ENCODE peak calls at places on chromosomes 12 and 14, in four cellular contexts. B is left ventricle myocardium inferior; Q is CD8-positive, alpha-beta T cell; Y is tibial artery. E is an unnamed sample.

GRCh38 chr12:111546758-111547383 is 52.2 kb downstream of the ATXN2 start:
- DNase-seq in B (no peak), Y (no peak), Q (no peak), E (no peak)

GRCh38 chr12:106251636-106252035 is 3.8 kb upstream of the CKAP4 start:
- DNase-seq in Y (no peak), B (no peak), Q (no peak), E (no peak)

GRCh38 chr14:102949801-102950451 is 27.5 kb downstream of the AMN start:
- DNase-seq in Y (no peak), B (peak; percentile 60), Q (no peak), E (no peak)

GRCh38 chr14:55274760-55275159 is 3.5 kb downstream of the FBXO34 start:
- DNase-seq in Y (no peak), Q (no peak), B (no peak), E (no peak)

GRCh38 chr12:118750666-118751065 is 230.7 kb upstream of the SRRM4 start:
- DNase-seq in Q (no peak), B (no peak), Y (no peak), E (no peak)

GRCh38 chr12:94875525-94875924 is 128.0 kb downstream of the NDUFA12 start:
- DNase-seq in Y (no peak), Q (no peak), B (no peak), E (no peak)

GRCh38 chr14:64955297-64955696 is 12.8 kb upstream of the GPX2 start:
- DNase-seq in Q (no peak), Y (no peak), B (no peak), E (no peak)

GRCh38 chr14:28596336-28596735 is 170.3 kb upstream of the FOXG1 start:
- DNase-seq in Q (no peak), B (no peak), Y (no peak), E (no peak)

DNA sequence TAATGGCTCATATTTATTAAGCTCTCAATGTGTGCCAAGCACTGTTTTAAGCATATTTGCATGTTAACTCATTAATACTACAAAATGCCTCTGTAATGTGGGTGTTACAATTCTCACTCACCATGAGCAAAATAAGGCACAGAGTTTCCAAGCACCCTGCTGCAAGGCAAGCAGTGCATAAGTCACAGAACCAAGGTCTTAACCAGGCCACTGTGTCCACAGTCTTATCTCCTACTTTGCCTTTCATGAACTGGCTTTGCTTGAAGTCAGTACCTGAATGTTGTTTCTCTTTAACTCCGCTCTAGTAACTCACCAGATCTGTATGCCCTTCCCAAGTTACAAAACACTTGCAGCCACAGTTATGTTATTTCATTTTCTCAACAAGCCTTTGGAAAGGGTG is 1372.7 kb downstream of the AACS start:
- DNase-seq in B (no peak), Q (no peak), Y (no peak), E (no peak)
- H3K4me3 ChIP-seq in B (no peak overlapping the region), Q (no peak overlapping the region), Y (no peak overlapping the region), E (no peak overlapping the region)

GRCh38 chr14:89990218-89990617 is 34.5 kb downstream of the TDP1 start:
- DNase-seq in B (no peak), Q (no peak), Y (no peak), E (no peak)
- H3K36me3 ChIP-seq in B (peaks cover 54% of the 10 kb centered on the region), Q (peaks cover 28% of the 10 kb centered on the region), Y (peaks cover 52% of the 10 kb centered on the region), E (peaks cover 2% of the 10 kb centered on the region)

GRCh38 chr14:69358233-69358963 is 39.7 kb downstream of the ERH start:
- DNase-seq in Y (no peak), B (no peak), Q (no peak), E (no peak)
- TF ChIP-seq CTCF in Y (no peak), B (no peak), Q (no peak), E (no peak)

DNA sequence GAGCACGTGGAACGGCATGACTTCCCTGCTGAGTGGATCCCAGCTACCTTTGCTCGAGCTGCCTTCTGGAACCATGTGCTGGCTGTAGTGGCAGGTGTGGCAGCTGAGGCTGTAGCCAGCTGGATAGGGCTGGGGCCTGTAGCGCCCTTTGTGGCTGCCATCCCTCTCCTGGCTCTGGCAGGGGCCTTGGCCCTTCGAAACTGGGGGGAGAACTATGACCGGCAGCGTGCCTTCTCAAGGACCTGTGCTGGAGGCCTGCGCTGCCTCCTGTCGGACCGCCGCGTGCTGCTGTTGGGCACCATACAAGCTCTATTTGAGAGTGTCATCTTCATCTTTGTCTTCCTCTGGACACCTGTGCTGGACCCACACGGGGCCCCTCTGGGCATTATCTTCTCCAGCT is 14.8 kb upstream of the ESPL1 start:
- DNase-seq in B (no peak), Q (no peak), Y (no peak), E (no peak)
- H3K4me3 ChIP-seq in B (peak overlapping the region; percentile 98), Q (peak overlapping the region; percentile 71), Y (no peak overlapping the region), E (no peak overlapping the region)

GRCh38 chr14:77276959-77277358 is 6.0 kb upstream of the NGB start:
- DNase-seq in Y (no peak), B (no peak), Q (no peak), E (no peak)
- H3K36me3 ChIP-seq in Y (peaks cover 45% of the 10 kb centered on the region), B (peaks cover 47% of the 10 kb centered on the region), Q (no peaks in the 10 kb centered on the region), E (peaks cover 12% of the 10 kb centered on the region)

DNA sequence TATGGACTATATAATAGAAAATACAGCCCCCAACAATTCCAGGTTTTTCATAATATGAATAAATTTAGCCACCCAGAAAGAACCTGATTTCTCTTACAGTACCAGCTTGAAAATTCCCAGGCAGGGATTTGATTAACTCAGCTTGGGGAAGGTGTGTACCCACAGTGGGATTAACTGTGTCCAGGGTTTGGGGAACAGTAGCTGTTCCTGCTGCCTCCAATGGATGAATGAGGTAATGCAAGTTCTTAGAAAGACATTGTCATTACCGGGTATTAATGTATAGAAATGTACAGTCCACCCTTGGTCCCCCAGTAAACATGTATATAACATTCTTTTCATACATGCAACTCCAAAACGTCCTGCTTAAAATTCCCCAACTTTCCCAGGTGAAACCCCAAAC is 115.6 kb downstream of the LRIG3 start:
- DNase-seq in Q (no peak), Y (no peak), B (no peak), E (no peak)
- TF ChIP-seq CTCF in Q (no peak), Y (no peak), B (peak; percentile 40), E (peak; percentile 25)

GRCh38 chr12:58046281-58046680 is 104.9 kb downstream of the ATP23 start:
- DNase-seq in B (no peak), Y (no peak), Q (no peak), E (no peak)

GRCh38 chr12:58041441-58041840 is 100.1 kb downstream of the ATP23 start:
- DNase-seq in Y (no peak), Q (no peak), B (no peak), E (no peak)

GRCh38 chr12:58044966-58045365 is 103.6 kb downstream of the ATP23 start:
- DNase-seq in Y (no peak), Q (no peak), B (no peak), E (no peak)
- H3K4me3 ChIP-seq in Y (no peak overlapping the region), Q (no peak overlapping the region), B (no peak overlapping the region), E (no peak overlapping the region)

GRCh38 chr12:65839027-65839426 is 14.7 kb downstream of the HMGA2 start:
- DNase-seq in B (no peak), Q (no peak), Y (no peak), E (no peak)
- H3K36me3 ChIP-seq in B (no peaks in the 10 kb centered on the region), Q (no peaks in the 10 kb centered on the region), Y (no peaks in the 10 kb centered on the region), E (peaks cover 2% of the 10 kb centered on the region)

GRCh38 chr14:45633220-45633984 is 380.4 kb upstream of the MIS18BP1 start:
- DNase-seq in B (no peak), Y (no peak), Q (no peak), E (no peak)
- TF ChIP-seq CTCF in B (no peak), Y (no peak), Q (no peak), E (no peak)

GRCh38 chr14:105415481-105416428 is 3.9 kb upstream of the MTA1 start:
- DNase-seq in B (no peak), Q (no peak), Y (no peak), E (no peak)
- H3K4me3 ChIP-seq in B (peak overlapping the region; percentile 70), Q (no peak overlapping the region), Y (peak overlapping the region; percentile 54), E (peak overlapping the region; percentile 35)